ENCODE peak calls at places on chromosomes 1 and 21, in six cellular contexts. T, L, Y, M, P and S are unnamed samples.

GRCh38 chr1:225468270-225469020 is 40.6 kb upstream of the LBR start:
- DNase-seq in T (no peak), L (no peak), Y (no peak), M (no peak), P (no peak), S (peak; percentile 52)

GRCh38 chr1:31663622-31664452 is 19.2 kb upstream of the PEF1 start:
- DNase-seq in T (peak; percentile 30), L (peak; percentile 28), Y (peak; percentile 58), M (peak; percentile 59), P (peak; percentile 74), S (no peak)

GRCh38 chr1:1621173-1621661 is 5.9 kb downstream of the MIB2 start:
- DNase-seq in T (no peak), L (no peak), Y (no peak), M (no peak), P (no peak), S (no peak)

GRCh38 chr1:75482951-75483350 is 128.0 kb downstream of the SLC44A5 start:
- DNase-seq in T (no peak), L (no peak), Y (no peak), M (no peak), P (no peak), S (no peak)

GRCh38 chr1:107264561-107264960 is 123.7 kb downstream of the NTNG1 start:
- DNase-seq in T (no peak), L (no peak), Y (no peak), M (no peak), P (no peak), S (no peak)

GRCh38 chr1:10943991-10944730 is 68.3 kb upstream of the TARDBP start:
- DNase-seq in T (no peak), L (peak; percentile 25), Y (no peak), M (no peak), P (peak; percentile 22), S (no peak)

GRCh38 chr21:27678511-27678910 is 711.6 kb upstream of the ADAMTS5 start:
- DNase-seq in T (no peak), L (no peak), Y (no peak), M (no peak), P (no peak), S (no peak)

GRCh38 chr21:45347712-45348477 is 57.1 kb upstream of the COL18A1 start:
- DNase-seq in T (no peak), L (no peak), Y (no peak), M (no peak), P (no peak), S (no peak)

GRCh38 chr1:166069390-166069789 is 97.4 kb downstream of the FAM78B start:
- DNase-seq in T (peak; percentile 5), L (no peak), Y (no peak), M (no peak), P (no peak), S (no peak)

GRCh38 chr1:8026976-8027747 is 1.1 kb upstream of the ERRFI1 start:
- DNase-seq in T (peak; percentile 94), L (peak; percentile 95), Y (no peak), M (peak; percentile 45), P (peak; percentile 46), S (peak; percentile 84)

GRCh38 chr21:32245971-32246370 is 32.9 kb downstream of the MIS18A start:
- DNase-seq in T (no peak), L (no peak), Y (no peak), M (no peak), P (no peak), S (no peak)

GRCh38 chr1:41806472-41807155 is 112.1 kb downstream of the HIVEP3 start:
- DNase-seq in T (no peak), L (no peak), Y (no peak), M (no peak), P (no peak), S (no peak)

GRCh38 chr1:41590331-41590730 is 105.8 kb upstream of the EDN2 start:
- DNase-seq in T (no peak), L (no peak), Y (no peak), M (no peak), P (no peak), S (no peak)

GRCh38 chr21:42677339-42678117 is 24.1 kb downstream of the PDE9A start:
- DNase-seq in T (no peak), L (no peak), Y (no peak), M (no peak), P (no peak), S (no peak)

GRCh38 chr1:181128592-181129497 is 40.3 kb downstream of the IER5 start:
- DNase-seq in T (no peak), L (no peak), Y (no peak), M (no peak), P (no peak), S (no peak)

GRCh38 chr1:79353224-79353623 is 346.7 kb upstream of the ADGRL4 start:
- DNase-seq in T (peak; percentile 36), L (peak; percentile 2), Y (no peak), M (peak; percentile 22), P (no peak), S (no peak)

GRCh38 chr1:112312315-112312714 is 83.7 kb upstream of the CTTNBP2NL start:
- DNase-seq in T (no peak), L (no peak), Y (no peak), M (no peak), P (no peak), S (peak; percentile 35)

GRCh38 chr1:112507896-112508241 is 896 bp upstream of the WNT2B start:
- DNase-seq in T (no peak), L (no peak), Y (no peak), M (no peak), P (no peak), S (no peak)

GRCh38 chr1:79982218-79982617 is 975.7 kb upstream of the ADGRL4 start:
- DNase-seq in T (no peak), L (no peak), Y (peak; percentile 83), M (peak; percentile 48), P (peak; percentile 63), S (peak; percentile 79)

GRCh38 chr1:108142258-108142657 is 57.9 kb downstream of the SLC25A24 start:
- DNase-seq in T (no peak), L (no peak), Y (no peak), M (no peak), P (no peak), S (no peak)

GRCh38 chr1:28437924-28438699 is 67.7 kb upstream of the RCC1 start:
- DNase-seq in T (peak; percentile 86), L (peak; percentile 96), Y (peak; percentile 62), M (peak; percentile 83), P (peak; percentile 56), S (peak; percentile 88)

GRCh38 chr1:200028586-200029034 is 1.1 kb downstream of the NR5A2 start:
- DNase-seq in T (no peak), L (no peak), Y (no peak), M (no peak), P (no peak), S (no peak)

GRCh38 chr1:68585371-68585770 is 88.5 kb upstream of the DEPDC1 start:
- DNase-seq in T (no peak), L (no peak), Y (no peak), M (no peak), P (no peak), S (no peak)

GRCh38 chr1:166874464-166874863 is 1.6 kb downstream of the TADA1 start:
- DNase-seq in T (no peak), L (peak; percentile 84), Y (no peak), M (no peak), P (no peak), S (no peak)

GRCh38 chr1:225603538-225604354 is 49.2 kb downstream of the ENAH start:
- DNase-seq in T (peak; percentile 37), L (peak; percentile 56), Y (no peak), M (no peak), P (no peak), S (no peak)

GRCh38 chr1:176843352-176844297 is 320.9 kb downstream of the ASTN1 start:
- DNase-seq in T (peak; percentile 43), L (peak; percentile 7), Y (no peak), M (peak; percentile 38), P (peak; percentile 52), S (no peak)

GRCh38 chr1:47024138-47024856 is 828 bp downstream of the CYP4X1 start:
- DNase-seq in T (no peak), L (no peak), Y (no peak), M (peak; percentile 41), P (no peak), S (no peak)
- H3K4me3 ChIP-seq in T (no peak overlapping the region), L (no peak overlapping the region), Y (peak overlapping the region; percentile 66), M (peak overlapping the region; percentile 75), P (no peak overlapping the region), S (peak overlapping the region; percentile 80)

GRCh38 chr1:178937770-178938169 is 66.9 kb upstream of the ANGPTL1 start:
- DNase-seq in T (no peak), L (no peak), Y (no peak), M (no peak), P (peak; percentile 70), S (peak; percentile 71)
- H3K27ac ChIP-seq in T (no peak overlapping the region), L (no peak overlapping the region), Y (peak overlapping the region; percentile 90), M (peak overlapping the region; percentile 91), P (peak overlapping the region; percentile 88), S (peak overlapping the region; percentile 96)

DNA sequence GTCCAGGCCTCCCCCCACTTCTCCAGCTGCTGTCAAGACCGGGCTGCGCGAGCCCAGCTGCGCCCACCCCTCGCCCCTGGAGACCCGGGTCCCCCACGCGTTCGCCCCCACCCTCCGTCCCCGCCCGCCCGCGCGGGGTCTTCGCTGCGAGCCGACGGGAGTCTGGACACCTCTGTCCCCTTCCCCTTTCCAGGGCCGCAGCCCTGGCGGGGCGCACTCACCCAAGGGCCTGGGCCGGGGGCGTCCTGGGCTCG is 197 bp downstream of the RAP1GAP start:
- DNase-seq in T (no peak), L (no peak), Y (no peak), M (no peak), P (no peak), S (no peak)
- H3K4me3 ChIP-seq in T (peak overlapping the region; percentile 45), L (peak overlapping the region; percentile 81), Y (peak overlapping the region; percentile 64), M (peak overlapping the region; percentile 15), P (peak overlapping the region; percentile 7), S (peak overlapping the region; percentile 64)

GRCh38 chr1:85133565-85134159 is 67.2 kb downstream of the SYDE2 start:
- DNase-seq in T (no peak), L (no peak), Y (no peak), M (no peak), P (no peak), S (no peak)

GRCh38 chr1:85135456-85135798 is 65.4 kb downstream of the SYDE2 start:
- DNase-seq in T (no peak), L (no peak), Y (no peak), M (no peak), P (no peak), S (no peak)

GRCh38 chr1:85134583-85135455 is 66.0 kb downstream of the SYDE2 start:
- DNase-seq in T (no peak), L (peak; percentile 20), Y (no peak), M (no peak), P (no peak), S (no peak)

GRCh38 chr1:85142753-85143152 is 58.1 kb downstream of the SYDE2 start:
- DNase-seq in T (no peak), L (no peak), Y (peak; percentile 73), M (no peak), P (no peak), S (no peak)

DNA sequence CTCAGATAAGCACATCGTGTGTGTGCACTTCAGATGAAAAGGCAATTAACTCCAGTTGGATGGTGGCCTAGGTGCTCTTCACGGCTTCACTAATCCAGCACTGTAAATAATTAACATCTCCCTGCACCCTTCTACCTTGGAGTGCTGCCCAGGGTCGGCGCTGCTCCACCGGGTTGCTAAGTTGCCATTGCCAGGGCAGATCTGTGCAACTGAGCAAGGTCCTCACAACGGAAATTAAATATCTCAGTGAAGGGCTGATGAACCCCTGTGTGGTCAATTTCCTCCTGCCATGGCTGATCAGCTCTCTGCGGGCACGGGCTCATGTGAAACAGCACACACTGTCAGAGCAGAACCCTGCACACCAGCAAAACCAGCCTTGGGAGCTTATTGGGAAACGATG is 63.2 kb downstream of the SYDE2 start:
- DNase-seq in T (peak; percentile 28), L (peak; percentile 53), Y (peak; percentile 78), M (no peak), P (no peak), S (no peak)
- H3K27ac ChIP-seq in T (no peak overlapping the region), L (no peak overlapping the region), Y (peak overlapping the region; percentile 58), M (no peak overlapping the region), P (no peak overlapping the region), S (no peak overlapping the region)

GRCh38 chr1:95375201-95375600 is 141.2 kb downstream of the RWDD3 start:
- DNase-seq in T (no peak), L (no peak), Y (no peak), M (no peak), P (no peak), S (no peak)
- H3K4me3 ChIP-seq in T (no peak overlapping the region), L (no peak overlapping the region), Y (no peak overlapping the region), M (no peak overlapping the region), P (no peak overlapping the region), S (no peak overlapping the region)